ENCODE peak calls at places on chromosome 3, in nine cellular contexts. H is GM23338, I is spleen, B is suprapubic skin, P is K562, C is upper lobe of left lung, L is stomach, Y is HCT116, F is endothelial cell of umbilical vein. W is an unnamed sample.

GRCh38 chr3:120855665-120856437 is 52.2 kb upstream of the STXBP5L start:
- DNase-seq in H (peak; percentile 30), I (no peak), B (no peak), P (no peak), C (no peak), L (no peak), Y (no peak), F (no peak), W (no peak)

GRCh38 chr3:4850928-4851265 is 128.3 kb upstream of the BHLHE40 start:
- DNase-seq in H (no peak), I (no peak), B (no peak), P (no peak), C (no peak), L (no peak), Y (no peak), F (no peak), W (no peak)

GRCh38 chr3:150407051-150407817 is 864 bp upstream of the TSC22D2 start:
- DNase-seq in H (peak; percentile 16), I (no peak), B (no peak), P (no peak), C (no peak), L (no peak), Y (no peak), F (no peak), W (no peak)

GRCh38 chr3:193908181-193908744 is 227.7 kb upstream of the HES1 start:
- DNase-seq in H (no peak), I (no peak), B (no peak), P (no peak), C (no peak), L (no peak), Y (no peak), F (no peak), W (no peak)

GRCh38 chr3:177357352-177358084 is 160.2 kb upstream of the TBL1XR1 start:
- DNase-seq in H (peak; percentile 47), I (no peak), B (no peak), P (peak; percentile 84), C (peak; percentile 59), L (peak; percentile 62), Y (peak; percentile 97), F (peak; percentile 97), W (no peak)

GRCh38 chr3:183513046-183513706 is 42.3 kb downstream of the KLHL6 start:
- DNase-seq in H (no peak), I (no peak), B (no peak), P (no peak), C (peak; percentile 59), L (no peak), Y (no peak), F (no peak), W (no peak)

GRCh38 chr3:15010664-15011063 is 54.5 kb downstream of the MRPS25 start:
- DNase-seq in H (no peak), I (no peak), B (no peak), P (no peak), C (no peak), L (no peak), Y (no peak), F (no peak), W (no peak)

GRCh38 chr3:152121292-152121654 is 147.5 kb upstream of the MBNL1 start:
- DNase-seq in H (no peak), I (no peak), B (no peak), P (no peak), C (no peak), L (no peak), Y (no peak), F (peak; percentile 56), W (no peak)

GRCh38 chr3:31668258-31668657 is 135.5 kb downstream of the STT3B start:
- DNase-seq in H (no peak), I (no peak), B (no peak), P (no peak), C (no peak), L (no peak), Y (no peak), F (no peak), W (no peak)

GRCh38 chr3:58004972-58005371 is 3.2 kb upstream of the FLNB start:
- DNase-seq in H (no peak), I (no peak), B (no peak), P (no peak), C (no peak), L (no peak), Y (no peak), F (no peak), W (no peak)

GRCh38 chr3:3907023-3907422 is 107.8 kb downstream of the LRRN1 start:
- DNase-seq in H (no peak), I (no peak), B (no peak), P (no peak), C (no peak), L (no peak), Y (no peak), F (no peak), W (no peak)

GRCh38 chr3:26625187-26625586 is 2.6 kb downstream of the LRRC3B start:
- DNase-seq in H (peak; percentile 56), I (no peak), B (no peak), P (no peak), C (no peak), L (no peak), Y (no peak), F (no peak), W (no peak)

GRCh38 chr3:16090711-16091110 is 83.8 kb upstream of the GALNT15 start:
- DNase-seq in H (no peak), I (no peak), B (no peak), P (no peak), C (no peak), L (no peak), Y (no peak), F (peak; percentile 18), W (no peak)

GRCh38 chr3:16086690-16087089 is 87.8 kb upstream of the GALNT15 start:
- DNase-seq in H (peak; percentile 36), I (no peak), B (no peak), P (no peak), C (no peak), L (no peak), Y (no peak), F (no peak), W (no peak)

GRCh38 chr3:16088496-16088895 is 86.0 kb upstream of the GALNT15 start:
- DNase-seq in H (no peak), I (no peak), B (no peak), P (no peak), C (no peak), L (no peak), Y (no peak), F (no peak), W (no peak)

GRCh38 chr3:16092923-16093322 is 81.6 kb upstream of the GALNT15 start:
- DNase-seq in H (no peak), I (no peak), B (no peak), P (no peak), C (no peak), L (no peak), Y (no peak), F (no peak), W (no peak)

GRCh38 chr3:16090013-16090412 is 84.5 kb upstream of the GALNT15 start:
- DNase-seq in H (no peak), I (no peak), B (no peak), P (no peak), C (no peak), L (no peak), Y (no peak), F (peak; percentile 80), W (no peak)
- TF ChIP-seq POLR2AphosphoS5 in H (no peak), I (no peak), B (no peak), P (no peak), C (no peak), L (peak; percentile 28), Y (no peak), F (no peak), W (no peak)

DNA sequence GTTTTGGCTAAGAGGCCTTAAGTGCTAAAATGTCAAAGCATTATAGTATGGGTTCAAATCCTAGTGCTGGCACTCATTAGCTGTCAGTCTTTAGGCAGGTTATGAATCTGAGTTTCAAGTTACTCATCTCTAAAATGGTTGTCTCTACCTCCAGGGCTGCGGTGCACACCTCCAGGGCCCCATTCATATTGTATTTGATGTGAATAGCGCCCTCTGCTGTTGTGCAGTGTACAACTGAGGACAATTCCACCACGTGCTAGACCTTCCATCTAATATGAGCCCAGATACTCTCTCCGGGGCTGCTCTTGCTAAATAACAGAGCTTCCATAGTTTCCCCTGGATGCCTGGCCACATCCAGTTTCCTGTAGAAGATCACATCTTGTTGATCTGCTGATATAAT is 54.3 kb downstream of the OXNAD1 start:
- DNase-seq in H (peak; percentile 85), I (no peak), B (no peak), P (peak; percentile 84), C (no peak), L (peak; percentile 33), Y (peak; percentile 13), F (no peak), W (no peak)
- TF ChIP-seq CTCF in H (peak; percentile 83), I (peak; percentile 50), B (no peak), P (peak; percentile 77), C (peak; percentile 9), L (no peak), Y (peak; percentile 65), F (peak; percentile 51), W (peak; percentile 7)

DNA sequence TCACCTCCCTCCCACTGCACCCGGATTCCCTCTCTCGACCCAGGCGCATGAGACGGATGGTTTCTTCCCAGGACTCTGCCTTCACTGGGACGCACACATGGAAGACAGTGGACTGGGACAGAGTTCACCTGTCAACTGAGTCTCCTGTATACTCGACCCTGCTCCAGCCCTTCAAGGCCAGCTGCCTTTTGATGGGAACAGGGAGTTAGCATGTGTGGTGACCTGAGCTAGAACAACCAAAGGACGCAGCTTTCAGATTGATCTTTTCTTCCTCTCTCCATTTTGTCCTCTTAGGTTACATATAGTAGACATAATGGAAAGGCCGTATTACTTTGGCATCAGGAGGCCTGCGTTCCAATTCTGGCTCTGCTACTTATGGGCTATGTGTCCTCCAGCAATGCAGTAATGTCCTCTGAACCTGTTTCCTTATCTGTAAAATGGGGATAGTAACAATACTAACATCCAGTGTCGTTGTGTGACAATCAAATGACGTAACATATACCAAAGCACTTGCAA is 94.1 kb downstream of the PEX5L start:
- DNase-seq in H (no peak), I (no peak), B (no peak), P (no peak), C (no peak), L (no peak), Y (no peak), F (no peak), W (no peak)
- H3K4me3 ChIP-seq in H (peak overlapping the region; percentile 55), I (no peak overlapping the region), B (peak overlapping the region; percentile 23), P (no peak overlapping the region), C (no peak overlapping the region), L (peak overlapping the region; percentile 15), Y (no peak overlapping the region), F (no peak overlapping the region), W (peak overlapping the region; percentile 32)

GRCh38 chr3:195410546-195410945 is 32.3 kb downstream of the ACAP2 start:
- DNase-seq in H (peak; percentile 24), I (no peak), B (no peak), P (no peak), C (no peak), L (no peak), Y (no peak), F (no peak), W (no peak)
- TF ChIP-seq POLR2AphosphoS5 in H (no peak), I (no peak), B (no peak), P (no peak), C (no peak), L (no peak), Y (no peak), F (no peak), W (no peak)